ENCODE peak calls at places on chromosomes 6 and 20, in six cellular contexts. Z is mucosa of descending colon, P is body of pancreas, Q is psoas muscle, F is esophagus squamous epithelium, L is osteoblast. O is an unnamed sample. For H3K4me1 and H3K36me3, the result is how much of the 10 kb centered on the place peaks cover.

GRCh38 chr6:102717737-102718427 is 1324.4 kb downstream of the GRIK2 start:
- DNase-seq in L (no peak), Q (no peak), Z (no peak), P (no peak), F (no peak), O (no peak)

GRCh38 chr6:167282165-167282564 is 8.9 kb upstream of the UNC93A start:
- DNase-seq in F (no peak), P (no peak), Z (no peak), Q (no peak), L (no peak), O (no peak)

GRCh38 chr6:96878101-96878500 is 19.6 kb downstream of the NDUFAF4 start:
- DNase-seq in F (no peak), L (peak), Z (no peak), Q (no peak), P (no peak), O (no peak)

GRCh38 chr20:46348231-46348803 is 40.0 kb upstream of the CDH22 start:
- DNase-seq in P (peak), F (no peak), Z (no peak), Q (no peak), L (peak), O (peak)

GRCh38 chr6:55528624-55529023 is 50.4 kb downstream of the HMGCLL1 start:
- DNase-seq in P (peak), Q (no peak), L (no peak), Z (no peak), F (no peak), O (no peak)

GRCh38 chr6:44052419-44053011 is 74.7 kb downstream of the MRPL14 start:
- DNase-seq in Z (peak), Q (peak), P (peak), F (no peak), L (peak), O (peak)

GRCh38 chr6:89471287-89471867 is 38.4 kb downstream of the ANKRD6 start:
- DNase-seq in Q (no peak), P (no peak), Z (no peak), F (no peak), L (no peak), O (no peak)

GRCh38 chr6:113495521-113495920 is 361.6 kb upstream of the MARCKS start:
- DNase-seq in Z (no peak), L (no peak), P (no peak), Q (no peak), F (no peak), O (no peak)

GRCh38 chr6:25717856-25718740 is 36.4 kb upstream of the SLC17A4 start:
- DNase-seq in F (no peak), Z (no peak), P (peak), L (peak), Q (no peak), O (no peak)

GRCh38 chr20:550611-551010 is 7.0 kb upstream of the CSNK2A1 start:
- DNase-seq in F (no peak), Q (no peak), L (no peak), P (no peak), Z (no peak), O (no peak)

DNA sequence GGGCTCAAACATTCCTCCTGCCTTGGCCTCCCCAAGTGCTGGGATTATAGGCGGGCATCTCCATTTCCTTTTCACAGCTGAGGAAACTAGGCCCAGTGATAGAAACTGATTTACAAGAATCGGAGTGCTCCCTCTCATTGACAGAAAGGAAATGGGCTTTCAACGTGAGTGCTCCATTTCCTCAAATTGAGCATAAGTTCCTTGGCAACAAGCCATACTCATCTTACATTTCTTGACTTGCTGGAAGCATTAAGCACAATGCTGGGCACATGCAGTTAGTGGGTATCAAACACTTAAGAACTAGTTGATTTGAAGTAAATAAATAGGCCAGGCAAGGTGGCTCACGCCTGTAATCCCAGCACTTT is 54.7 kb downstream of the FGD2 start:
- DNase-seq in Z (no peak), F (no peak), L (no peak), P (no peak), Q (no peak), O (no peak)
- H3K4me1 ChIP-seq in Z (under half), F (half or more), L (under half), P (under half), Q (under half), O (under half)

DNA sequence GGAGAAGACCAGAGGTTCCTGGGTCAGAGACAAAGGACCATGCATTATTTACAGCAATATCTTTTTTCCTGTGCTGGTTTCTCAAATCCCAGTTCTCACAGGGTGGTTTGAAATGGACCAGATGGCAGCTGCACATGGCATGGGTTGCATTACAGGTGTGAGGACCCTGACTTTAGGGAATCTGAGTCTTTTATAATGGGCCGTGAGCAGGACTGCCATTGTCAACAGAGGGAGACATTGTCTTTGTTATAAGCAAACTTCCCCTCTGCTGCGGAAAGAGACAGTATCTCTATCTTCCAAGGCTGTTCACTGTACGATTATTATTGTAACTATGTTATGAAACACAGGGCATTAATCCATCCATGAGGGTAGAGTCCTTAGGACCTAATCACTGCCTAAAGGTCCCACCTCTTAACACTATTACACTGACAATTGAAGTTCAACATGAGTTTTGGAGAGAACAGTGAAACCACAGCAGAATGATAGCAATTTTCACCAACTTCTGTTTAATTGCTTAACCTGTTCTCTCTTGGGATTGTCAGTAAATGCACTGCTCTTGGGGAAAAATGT is 156.1 kb upstream of the AGPAT4 start:
- DNase-seq in F (no peak), Z (no peak), L (peak), P (no peak), Q (no peak), O (no peak)
- TF ChIP-seq CTCF in F (no peak), Z (no peak), L (peak), P (no peak), Q (peak), O (peak)

GRCh38 chr20:21322921-21323321 is 19.8 kb downstream of the XRN2 start:
- DNase-seq in Q (no peak), P (no peak), Z (no peak), L (no peak), F (no peak), O (no peak)
- H3K36me3 ChIP-seq in Q (under half), P (under half), Z (under half), L (under half), F (under half), O (under half)

GRCh38 chr6:36970892-36971842 is 14.8 kb downstream of the MTCH1 start:
- DNase-seq in F (no peak), L (peak), Q (no peak), P (no peak), Z (no peak), O (no peak)

GRCh38 chr6:36969988-36970891 is 15.7 kb downstream of the PI16 start:
- DNase-seq in F (no peak), Q (no peak), P (no peak), L (no peak), Z (no peak), O (peak)

GRCh38 chr6:36967757-36968156 is 13.2 kb downstream of the PI16 start:
- DNase-seq in P (no peak), F (no peak), Q (no peak), L (peak), Z (no peak), O (no peak)

GRCh38 chr6:36968266-36968977 is 13.9 kb downstream of the PI16 start:
- DNase-seq in Q (peak), P (no peak), Z (peak), F (no peak), L (no peak), O (peak)

DNA sequence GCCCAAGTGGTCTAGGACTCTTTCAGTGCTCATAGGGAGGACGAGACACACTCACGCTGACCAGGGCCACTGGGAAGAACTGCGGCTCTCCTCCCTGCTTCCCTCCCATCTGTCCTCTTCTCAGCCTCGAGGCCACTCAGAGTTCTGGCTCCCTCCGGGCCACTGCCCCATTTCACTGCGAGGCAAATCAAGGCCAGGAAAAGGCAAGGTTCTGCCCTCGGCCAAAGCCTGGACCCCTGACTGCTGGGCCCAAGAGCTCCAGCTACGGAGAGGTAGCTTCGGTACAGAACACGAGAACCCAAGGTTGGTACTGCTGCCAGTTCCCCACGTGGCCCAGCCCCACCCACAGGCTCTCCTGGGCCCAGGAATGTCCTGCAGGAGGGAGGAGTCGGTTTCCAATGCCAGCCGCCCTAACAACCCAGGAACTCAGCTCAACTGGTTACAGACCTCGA is 14.7 kb downstream of the PI16 start:
- DNase-seq in L (no peak), Z (no peak), Q (no peak), P (no peak), F (no peak), O (peak)
- H3K4me1 ChIP-seq in L (under half), Z (under half), Q (under half), P (under half), F (under half), O (under half)

GRCh38 chr6:85824329-85824728 is 181.6 kb upstream of the SYNCRIP start:
- DNase-seq in P (no peak), Z (no peak), L (no peak), Q (no peak), F (no peak), O (no peak)
- TF ChIP-seq CTCF in P (no peak), Z (no peak), L (no peak), Q (no peak), F (no peak), O (no peak)

DNA sequence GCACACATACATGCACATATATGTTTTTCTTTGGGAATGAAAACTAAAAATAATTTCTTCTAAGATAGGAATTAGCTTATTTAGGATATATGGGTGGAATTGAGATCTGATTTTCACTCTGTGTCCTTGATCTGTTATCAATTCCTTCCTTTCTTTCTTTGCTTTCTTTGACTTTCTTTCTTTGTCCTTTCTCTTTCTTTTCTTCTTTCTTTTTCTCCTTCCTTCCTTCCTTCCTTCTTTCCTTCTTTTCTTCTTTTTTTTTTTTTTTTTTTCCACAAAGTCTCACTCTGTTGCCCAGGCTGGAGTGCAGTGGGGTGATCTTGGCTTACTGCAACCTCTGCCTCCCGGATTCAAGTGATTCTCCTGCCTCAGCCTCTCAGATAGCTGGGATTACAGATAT is 28.1 kb downstream of the PCMT1 start:
- DNase-seq in Z (no peak), F (no peak), L (no peak), P (no peak), Q (no peak), O (no peak)
- H3K36me3 ChIP-seq in Z (under half), F (under half), L (under half), P (under half), Q (under half), O (under half)

DNA sequence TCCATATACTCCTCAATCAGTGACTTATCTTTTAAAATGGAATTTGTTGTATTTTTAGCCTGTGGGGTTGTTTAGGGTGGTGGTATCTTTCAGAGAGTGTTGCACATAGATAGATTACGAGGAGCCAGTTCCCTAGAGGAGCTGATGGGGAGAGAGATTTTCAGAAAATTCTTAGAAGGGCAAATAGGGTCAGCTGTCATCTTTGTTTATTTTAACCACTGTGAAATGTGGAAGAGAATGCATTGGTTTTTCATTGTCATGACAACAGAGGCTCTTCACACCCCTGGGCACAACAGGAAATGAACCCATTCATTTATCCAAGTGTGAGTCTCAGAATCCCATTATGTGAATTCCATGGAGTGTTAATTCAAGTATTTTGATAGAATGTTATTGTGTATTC is 188.4 kb downstream of the JARID2 start:
- DNase-seq in L (no peak), Q (no peak), Z (no peak), F (no peak), P (no peak), O (no peak)
- H3K4me1 ChIP-seq in L (under half), Q (under half), Z (under half), F (half or more), P (under half), O (under half)

O was measured in kidney.